ENCODE peak calls at places on chromosomes 13 and 19, in seven cellular contexts. F is stimulated activated CD4-positive, alpha-beta T cell treated with anti-CD3 and anti-CD28 coated beads, Interleukin-4, amount 100 ng/mL, for 48 hours; Z is iPS-NIHi11; H is psoas muscle; X is smooth muscle cell of the brain vasculature; T is nucleus accumbens; Y is COR-L47. J is an unnamed sample.

GRCh38 chr13:95474992-95475391 is 77.5 kb upstream of the CLDN10 start:
- DNase-seq in F (no peak), Z (no peak), H (no peak), X (no peak), T (no peak), Y (no peak), J (no peak)

GRCh38 chr13:73880365-73880764 is 253.8 kb downstream of the KLF12 start:
- DNase-seq in F (no peak), Z (no peak), H (no peak), X (peak), T (no peak), Y (no peak), J (no peak)

GRCh38 chr13:34151885-34152284 is 333.9 kb downstream of the RFC3 start:
- DNase-seq in F (no peak), Z (no peak), H (no peak), X (no peak), T (no peak), Y (no peak), J (no peak)

GRCh38 chr13:46296920-46297319 is 85.2 kb downstream of the LRRC63 start:
- DNase-seq in F (no peak), Z (no peak), H (no peak), X (no peak), T (no peak), Y (no peak), J (no peak)

GRCh38 chr19:17285415-17286135 is 3.9 kb downstream of the ANKLE1 start:
- DNase-seq in F (no peak), Z (no peak), H (no peak), X (no peak), T (no peak), Y (no peak), J (no peak)

GRCh38 chr19:45637890-45638667 is 1.1 kb downstream of the EML2 start:
- DNase-seq in F (no peak), Z (no peak), H (no peak), X (no peak), T (no peak), Y (no peak), J (no peak)

GRCh38 chr13:66407159-66407558 is 823.0 kb downstream of the PCDH9 start:
- DNase-seq in F (no peak), Z (no peak), H (no peak), X (no peak), T (no peak), Y (no peak), J (no peak)

GRCh38 chr19:48468806-48469055 is 438 bp upstream of the CYTH2 start:
- DNase-seq in F (no peak), Z (peak), H (no peak), X (no peak), T (no peak), Y (no peak), J (peak)

GRCh38 chr19:48110350-48110966 is at the start of gene PLA2G4C:
- DNase-seq in F (peak), Z (peak), H (peak), X (peak), T (peak), Y (peak), J (peak)

GRCh38 chr19:11159598-11160001 is 4.0 kb upstream of the SPC24 start:
- DNase-seq in F (no peak), Z (no peak), H (peak), X (no peak), T (no peak), Y (no peak), J (no peak)

GRCh38 chr13:30676672-30677071 is 58.7 kb upstream of the ALOX5AP start:
- DNase-seq in F (no peak), Z (no peak), H (no peak), X (no peak), T (no peak), Y (no peak), J (no peak)

GRCh38 chr19:50162988-50163387 is at the start of gene IZUMO2:
- DNase-seq in F (no peak), Z (peak), H (no peak), X (no peak), T (no peak), Y (no peak), J (no peak)

GRCh38 chr13:54958781-54959180 is 1930.2 kb downstream of the OLFM4 start:
- DNase-seq in F (no peak), Z (no peak), H (no peak), X (no peak), T (no peak), Y (no peak), J (no peak)

GRCh38 chr19:4507804-4508203 is 10.5 kb downstream of the PLIN4 start:
- DNase-seq in F (no peak), Z (no peak), H (no peak), X (no peak), T (no peak), Y (no peak), J (no peak)

GRCh38 chr19:54517483-54517882 is 14.9 kb downstream of the LAIR2 start:
- DNase-seq in F (peak), Z (peak), H (peak), X (no peak), T (no peak), Y (peak), J (no peak)

GRCh38 chr13:82330499-82330898 is 1551.8 kb downstream of the SLITRK1 start:
- DNase-seq in F (no peak), Z (peak), H (no peak), X (no peak), T (no peak), Y (no peak), J (no peak)

GRCh38 chr19:42412223-42412622 is 15.0 kb downstream of the LIPE start:
- DNase-seq in F (no peak), Z (peak), H (no peak), X (no peak), T (peak), Y (no peak), J (no peak)

J was measured in 8988T.